ENCODE peak calls at places on chromosomes 4 and X, in nine cellular contexts. U is SW480; S is nephron progenitor cell; Y is endothelial cell; X is lower lobe of right lung; W is activated CD4-positive, alpha-beta T cell treated with anti-CD3 and anti-CD28 coated beads, Interleukin-2, amount 50 U/mL, for 1 hour; Z is NCI-H748 treated with DMSO at 0.1 percent for 48 hours; R is occipital lobe; N is omental fat pad. P is an unnamed sample.

GRCh38 chr4:175424111-175424510 is 388.0 kb downstream of the GPM6A start:
- DNase-seq in U (no peak), S (no peak), Y (no peak), X (no peak), W (no peak), Z (no peak), R (no peak), N (no peak), P (no peak)

GRCh38 chr4:40548256-40548655 is 81.4 kb downstream of the RBM47 start:
- DNase-seq in U (no peak), S (no peak), Y (no peak), X (no peak), W (no peak), Z (no peak), R (no peak), N (no peak), P (no peak)

GRCh38 chr4:149997881-149998421 is 80.3 kb upstream of the DCLK2 start:
- DNase-seq in U (peak; percentile 42), S (no peak), Y (no peak), X (no peak), W (no peak), Z (no peak), R (peak; percentile 17), N (no peak), P (no peak)

GRCh38 chr4:155809835-155810234 is 51.0 kb downstream of the GUCY1B1 start:
- DNase-seq in U (peak; percentile 55), S (no peak), Y (no peak), X (no peak), W (no peak), Z (peak; percentile 28), R (no peak), N (no peak), P (no peak)

GRCh38 chr4:119162174-119162573 is 26.5 kb downstream of the MYOZ2 start:
- DNase-seq in U (no peak), S (no peak), Y (no peak), X (no peak), W (no peak), Z (no peak), R (no peak), N (no peak), P (no peak)

GRCh38 chrX:56787734-56788152 is 58.7 kb downstream of the NBDY start:
- DNase-seq in U (no peak), S (no peak), Y (no peak), X (no peak), W (no peak), Z (no peak), R (no peak), N (peak; percentile 10), P (no peak)

GRCh38 chr4:52192697-52193096 is 141.6 kb downstream of the SPATA18 start:
- DNase-seq in U (no peak), S (no peak), Y (no peak), X (no peak), W (no peak), Z (no peak), R (no peak), N (no peak), P (no peak)

GRCh38 chrX:141903400-141904155 is at the start of gene MAGEC1:
- DNase-seq in U (no peak), S (no peak), Y (no peak), X (no peak), W (no peak), Z (peak; percentile 25), R (no peak), N (no peak), P (no peak)

GRCh38 chr4:141102367-141102766 is 30.9 kb downstream of the RNF150 start:
- DNase-seq in U (peak; percentile 14), S (no peak), Y (no peak), X (no peak), W (no peak), Z (no peak), R (no peak), N (no peak), P (no peak)

GRCh38 chrX:121109986-121110385 is 62.6 kb downstream of the GLUD2 start:
- DNase-seq in U (no peak), S (no peak), Y (no peak), X (no peak), W (no peak), Z (no peak), R (no peak), N (no peak), P (no peak)

GRCh38 chrX:45537936-45538335 is 337.3 kb upstream of the DIPK2B start:
- DNase-seq in U (no peak), S (no peak), Y (no peak), X (no peak), W (no peak), Z (no peak), R (no peak), N (no peak), P (no peak)

P was measured in B cell.